ENCODE peak calls at places on chromosomes 6 and 20, in four cellular contexts. A is neural crest cell, M is spleen, J is AG09309. L is an unnamed sample.
A peak's percentile ranks its signal among the peaks of the same experiment; 100 is the strongest.

GRCh38 chr20:46786566-46786965 is 77.1 kb downstream of the SLC2A10 start:
- DNase-seq in J (no peak), A (no peak), M (no peak), L (no peak)

GRCh38 chr6:133173276-133173675 is 67.9 kb upstream of the EYA4 start:
- DNase-seq in M (no peak), J (no peak), A (no peak), L (no peak)

GRCh38 chr6:29653452-29654038 is 3.3 kb upstream of the MOG start:
- DNase-seq in A (peak; percentile 31), J (peak; percentile 38), M (no peak), L (peak; percentile 69)

GRCh38 chr6:105603779-105604592 is 201.1 kb upstream of the PREP start:
- DNase-seq in M (no peak), J (no peak), A (no peak), L (no peak)

GRCh38 chr6:46098678-46099077 is 31.1 kb upstream of the ENPP4 start:
- DNase-seq in A (no peak), M (no peak), J (no peak), L (no peak)

GRCh38 chr20:32017711-32018251 is 7.5 kb downstream of the CCM2L start:
- DNase-seq in A (no peak), J (no peak), M (peak; percentile 79), L (peak; percentile 71)

GRCh38 chr20:24227600-24227999 is 239.0 kb upstream of the GGTLC1 start:
- DNase-seq in M (no peak), A (no peak), J (no peak), L (no peak)

GRCh38 chr6:17679726-17680125 is 27.0 kb downstream of the NUP153 start:
- DNase-seq in A (no peak), M (no peak), J (no peak), L (no peak)

GRCh38 chr6:107618672-107619071 is 128.8 kb downstream of the SOBP start:
- DNase-seq in M (peak; percentile 80), J (no peak), A (no peak), L (no peak)

GRCh38 chr20:36861875-36862801 is 13.8 kb upstream of the TLDC2 start:
- DNase-seq in M (peak; percentile 76), J (no peak), A (no peak), L (peak; percentile 68)

L was measured in HAP-1.